ENCODE peak calls at places on chromosomes 2 and 18, in five cellular contexts. C, Q, I, Y and X are unnamed samples.

GRCh38 chr18:28099237-28099636 is 77.7 kb downstream of the CDH2 start:
- DNase-seq in Y (no peak), C (no peak), Q (no peak), I (no peak), X (no peak)

GRCh38 chr2:4340536-4340935 is 637.2 kb downstream of the DCDC2C start:
- DNase-seq in I (no peak), Y (no peak), Q (no peak), C (no peak), X (peak; percentile 14)

GRCh38 chr2:1638281-1638860 is 105.9 kb downstream of the PXDN start:
- DNase-seq in Y (no peak), Q (no peak), C (peak; percentile 36), I (no peak), X (no peak)

GRCh38 chr2:223058952-223059716 is 7.1 kb downstream of the KCNE4 start:
- DNase-seq in Y (no peak), C (peak; percentile 54), I (no peak), Q (no peak), X (peak; percentile 51)

GRCh38 chr2:215548714-215549113 is 112.8 kb upstream of the FN1 start:
- DNase-seq in I (no peak), C (peak; percentile 83), Q (no peak), Y (no peak), X (peak; percentile 80)

GRCh38 chr18:55779461-55779710 is 191.4 kb upstream of the TCF4 start:
- DNase-seq in Q (peak; percentile 16), I (no peak), Y (no peak), C (no peak), X (no peak)

GRCh38 chr2:30756051-30756719 is 51.1 kb downstream of the CAPN13 start:
- DNase-seq in Y (no peak), I (no peak), C (no peak), Q (no peak), X (peak; percentile 25)

GRCh38 chr2:240369725-240370585 is 65.5 kb upstream of the GPC1 start:
- DNase-seq in I (no peak), C (peak; percentile 95), Q (peak; percentile 92), Y (peak; percentile 35), X (peak; percentile 72)

GRCh38 chr18:76476665-76477561 is 18.1 kb downstream of the ZNF516 start:
- DNase-seq in Q (no peak), C (peak; percentile 95), Y (no peak), I (no peak), X (peak; percentile 82)

GRCh38 chr18:29361843-29362242 is 1184.9 kb upstream of the CDH2 start:
- DNase-seq in C (no peak), Q (no peak), Y (no peak), I (peak; percentile 85), X (no peak)

DNA sequence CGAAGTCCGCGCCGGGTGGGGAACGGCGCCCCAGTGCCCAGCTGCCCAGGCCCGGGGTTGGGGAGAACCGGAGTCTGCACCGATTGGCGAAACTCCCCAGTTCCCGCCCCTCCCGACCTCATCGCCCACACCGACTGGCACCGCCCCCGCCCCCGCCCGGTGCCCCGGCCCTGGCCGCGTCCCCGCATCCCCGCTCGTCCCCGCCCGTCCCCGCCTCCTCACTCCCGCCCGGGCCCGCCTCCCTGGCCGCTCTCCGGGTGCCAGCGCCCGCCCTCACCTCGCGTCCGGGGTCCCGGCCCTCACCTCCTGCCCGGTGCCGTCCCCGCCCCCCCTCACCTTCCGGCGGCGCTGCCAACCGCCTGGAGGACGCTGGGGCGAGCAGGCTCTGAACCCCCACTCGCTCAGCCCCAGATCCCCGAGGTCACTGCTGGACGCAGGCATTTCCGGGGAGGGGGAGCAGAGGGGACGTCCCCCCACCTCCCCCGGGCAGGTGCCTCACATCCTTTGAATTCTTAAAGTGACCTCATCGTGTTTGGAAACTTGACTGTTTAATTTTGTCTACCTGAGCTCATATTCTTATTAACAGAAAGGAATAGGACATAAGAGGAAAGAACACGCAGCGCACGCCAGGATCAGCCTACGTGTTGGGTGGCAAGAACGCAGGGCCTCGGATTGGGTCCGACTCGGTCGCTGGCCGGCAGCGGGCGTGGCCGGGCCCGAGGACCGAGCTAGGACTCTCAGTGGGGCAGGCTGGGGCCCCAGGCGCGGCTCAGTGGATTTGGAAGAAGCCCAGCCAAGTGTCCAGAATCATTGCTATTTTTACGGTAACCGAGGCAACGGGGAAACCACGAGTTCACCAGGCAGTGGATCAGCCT is at the start of gene FAM110C:
- DNase-seq in Q (peak; percentile 89), Y (peak; percentile 95), C (peak; percentile 4), I (peak; percentile 84), X (peak; percentile 5)
- H3K4me3 ChIP-seq in Q (no peak within 1 kb of the TSS), Y (peak within 1 kb of the TSS; percentile 52), C (no peak within 1 kb of the TSS), I (peak within 1 kb of the TSS; percentile 68), X (no peak within 1 kb of the TSS)

GRCh38 chr2:145914716-145915115 is 1394.8 kb upstream of the ZEB2 start:
- DNase-seq in C (no peak), Q (no peak), Y (no peak), I (no peak), X (no peak)

GRCh38 chr2:145916799-145917198 is 1396.9 kb upstream of the ZEB2 start:
- DNase-seq in Q (no peak), I (no peak), C (no peak), Y (no peak), X (no peak)

GRCh38 chr2:145918951-145919350 is 1399.0 kb upstream of the ZEB2 start:
- DNase-seq in Y (no peak), I (no peak), Q (no peak), C (no peak), X (no peak)

GRCh38 chr2:145919507-145919906 is 1399.6 kb upstream of the ZEB2 start:
- DNase-seq in C (no peak), I (no peak), Q (no peak), Y (no peak), X (no peak)
- H3K27ac ChIP-seq in C (no peak overlapping the region), I (no peak overlapping the region), Q (no peak overlapping the region), Y (no peak overlapping the region), X (no peak overlapping the region)

GRCh38 chr2:237901932-237902846 is 42.8 kb downstream of the RAMP1 start:
- DNase-seq in C (no peak), Y (no peak), Q (no peak), I (peak; percentile 33), X (no peak)
- TF ChIP-seq CTCF in C (no peak), Y (no peak), Q (no peak), I (peak; percentile 24), X (no peak)

GRCh38 chr2:238369516-238370481 is 49.5 kb downstream of the TRAF3IP1 start:
- DNase-seq in Q (peak; percentile 29), Y (no peak), C (no peak), I (no peak), X (no peak)
- H3K4me3 ChIP-seq in Q (no peak overlapping the region), Y (no peak overlapping the region), C (no peak overlapping the region), I (no peak overlapping the region), X (no peak overlapping the region)

DNA sequence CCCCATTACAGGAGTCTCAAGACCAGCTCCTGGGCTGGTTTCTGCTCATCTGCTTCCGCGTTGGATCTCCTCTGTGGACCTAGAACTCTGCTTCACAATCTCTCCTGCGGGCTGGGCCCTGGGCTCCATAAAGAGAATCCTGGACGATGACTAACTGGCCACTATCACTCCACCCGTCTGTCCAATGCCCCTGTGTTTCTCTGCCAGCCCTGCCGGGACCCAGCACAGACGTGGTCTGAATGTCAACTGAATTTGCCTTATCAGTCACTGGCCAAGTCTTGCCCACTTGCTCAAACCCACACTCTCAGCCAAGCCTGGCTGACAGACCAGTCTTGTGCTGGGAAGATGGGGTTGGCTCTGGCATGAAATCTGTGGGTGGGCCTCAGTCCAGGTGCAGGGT is 17.4 kb downstream of the KIF3C start:
- DNase-seq in Y (no peak), I (no peak), C (peak; percentile 65), Q (no peak), X (peak; percentile 12)
- H3K27ac ChIP-seq in Y (no peak overlapping the region), I (no peak overlapping the region), C (peak overlapping the region; percentile 10), Q (no peak overlapping the region), X (no peak overlapping the region)

GRCh38 chr2:46229134-46230063 is 67.8 kb upstream of the EPAS1 start:
- DNase-seq in Q (no peak), C (peak; percentile 90), Y (no peak), I (peak; percentile 65), X (peak; percentile 41)
- TF ChIP-seq CTCF in Q (no peak), C (peak; percentile 5), Y (no peak), I (peak; percentile 15), X (peak; percentile 45)

DNA sequence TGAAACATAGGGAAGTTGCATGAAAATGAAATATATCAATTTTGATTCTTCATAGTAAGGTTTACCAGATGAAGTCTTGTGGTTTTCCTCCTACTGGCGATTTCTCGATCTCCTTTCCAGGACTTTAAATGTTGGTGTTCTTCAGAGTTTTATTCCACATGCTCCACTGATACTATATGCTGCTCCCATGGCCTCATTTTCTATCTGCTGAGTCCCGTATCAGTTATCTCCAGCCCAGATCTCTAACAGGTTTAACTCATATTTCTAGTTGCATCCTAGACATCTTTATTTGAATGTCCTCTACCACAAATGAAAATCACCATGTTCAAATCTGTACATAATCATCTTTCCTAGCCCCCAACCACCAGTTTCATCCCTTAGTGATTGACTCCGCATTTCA is 71.8 kb downstream of the COX7A2L start:
- DNase-seq in C (no peak), Q (no peak), Y (no peak), I (no peak), X (no peak)
- H3K4me3 ChIP-seq in C (no peak overlapping the region), Q (no peak overlapping the region), Y (no peak overlapping the region), I (no peak overlapping the region), X (no peak overlapping the region)

DNA sequence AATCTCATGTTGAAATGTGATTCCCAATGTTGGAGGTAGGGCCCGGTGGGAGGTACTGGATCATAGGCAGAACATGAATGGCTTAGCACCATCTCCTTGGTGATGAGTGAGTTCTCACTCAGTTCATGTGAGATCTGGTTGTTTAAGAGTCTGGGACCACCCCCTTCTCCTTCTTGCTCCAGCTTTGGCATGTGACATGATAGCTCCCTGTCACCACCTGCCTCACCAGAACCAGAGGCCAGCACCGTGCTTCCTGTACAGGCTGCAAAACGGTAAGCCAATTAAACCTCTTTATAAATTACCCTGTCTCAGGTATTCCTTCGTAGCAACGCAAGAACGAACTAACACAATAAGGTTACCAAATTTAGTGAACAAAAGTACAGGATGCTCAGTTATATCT is 95.4 kb downstream of the ZBTB7C start:
- DNase-seq in I (no peak), C (no peak), Y (no peak), Q (no peak), X (no peak)
- H3K27ac ChIP-seq in I (no peak overlapping the region), C (no peak overlapping the region), Y (no peak overlapping the region), Q (no peak overlapping the region), X (no peak overlapping the region)